ENCODE peak calls at places on chromosomes 5 and 9, in six cellular contexts. U is H9, V is iris pigment epithelial cell, O is SK-N-DZ, P is GM04504, F is left lobe of liver. M is an unnamed sample.
A peak's percentile ranks its signal among the peaks of the same experiment; 100 is the strongest.

GRCh38 chr5:158499680-158499998 is 600.1 kb downstream of the EBF1 start:
- DNase-seq in U (no peak), V (no peak), O (no peak), P (no peak), F (no peak), M (no peak)

GRCh38 chr5:151662805-151663204 is 23.9 kb downstream of the SPARC start:
- DNase-seq in U (no peak), V (no peak), O (no peak), P (no peak), F (no peak), M (no peak)

GRCh38 chr5:39500656-39501295 is 76.0 kb upstream of the DAB2 start:
- DNase-seq in U (no peak), V (no peak), O (no peak), P (no peak), F (no peak), M (no peak)

GRCh38 chr9:129688285-129689043 is 23.0 kb downstream of the PRRX2 start:
- DNase-seq in U (no peak), V (no peak), O (no peak), P (no peak), F (no peak), M (no peak)

GRCh38 chr9:12849486-12850010 is 74.7 kb downstream of the LURAP1L start:
- DNase-seq in U (no peak), V (no peak), O (no peak), P (peak; percentile 36), F (no peak), M (no peak)

GRCh38 chr9:136171009-136171800 is 33.7 kb downstream of the LHX3 start:
- DNase-seq in U (peak; percentile 83), V (peak; percentile 24), O (no peak), P (no peak), F (no peak), M (no peak)

GRCh38 chr5:68239485-68239884 is 23.9 kb downstream of the PIK3R1 start:
- DNase-seq in U (no peak), V (peak; percentile 87), O (peak; percentile 54), P (peak; percentile 58), F (peak; percentile 90), M (no peak)

GRCh38 chr5:55407059-55407684 is 99.4 kb downstream of the MTREX start:
- DNase-seq in U (no peak), V (peak; percentile 65), O (peak; percentile 18), P (peak; percentile 44), F (no peak), M (peak; percentile 60)

GRCh38 chr5:149485655-149486615 is 65.3 kb downstream of the CSNK1A1 start:
- DNase-seq in U (no peak), V (peak; percentile 99), O (no peak), P (peak; percentile 99), F (no peak), M (peak; percentile 91)

GRCh38 chr9:121527371-121527770 is 27.7 kb upstream of the GGTA1 start:
- DNase-seq in U (no peak), V (no peak), O (no peak), P (no peak), F (no peak), M (no peak)

GRCh38 chr9:12133416-12133815 is 559.8 kb upstream of the TYRP1 start:
- DNase-seq in U (no peak), V (peak; percentile 0), O (no peak), P (no peak), F (no peak), M (no peak)

GRCh38 chr9:18489861-18490260 is 15.9 kb downstream of the ADAMTSL1 start:
- DNase-seq in U (no peak), V (peak; percentile 66), O (no peak), P (peak; percentile 58), F (no peak), M (no peak)

GRCh38 chr9:118009585-118009984 is 305.4 kb downstream of the TLR4 start:
- DNase-seq in U (peak; percentile 34), V (no peak), O (no peak), P (no peak), F (no peak), M (no peak)

GRCh38 chr5:175321927-175322532 is 122.0 kb downstream of the DRD1 start:
- DNase-seq in U (peak; percentile 69), V (peak; percentile 3), O (no peak), P (no peak), F (no peak), M (no peak)

GRCh38 chr5:28926422-28926821 is 1888.0 kb upstream of the CDH9 start:
- DNase-seq in U (no peak), V (no peak), O (no peak), P (no peak), F (no peak), M (no peak)

GRCh38 chr5:177310757-177311173 is 933 bp downstream of the MXD3 start:
- DNase-seq in U (peak; percentile 59), V (no peak), O (peak; percentile 34), P (no peak), F (no peak), M (no peak)

GRCh38 chr5:39148983-39149534 is 70.3 kb downstream of the FYB1 start:
- DNase-seq in U (no peak), V (peak; percentile 27), O (no peak), P (no peak), F (no peak), M (no peak)

GRCh38 chr5:172690258-172691075 is 49.4 kb downstream of the NEURL1B start:
- DNase-seq in U (no peak), V (no peak), O (no peak), P (no peak), F (no peak), M (no peak)

GRCh38 chr5:98770158-98770910 is 3.1 kb upstream of the RGMB start:
- DNase-seq in U (no peak), V (peak; percentile 80), O (peak; percentile 93), P (no peak), F (no peak), M (no peak)

GRCh38 chr5:54643679-54644078 is 126.1 kb downstream of the SNX18 start:
- DNase-seq in U (no peak), V (peak; percentile 71), O (no peak), P (peak; percentile 85), F (no peak), M (no peak)

GRCh38 chr5:756865-757345 is 27.6 kb downstream of the ZDHHC11B start:
- DNase-seq in U (no peak), V (no peak), O (no peak), P (no peak), F (no peak), M (no peak)

GRCh38 chr5:7261049-7261448 is 134.9 kb upstream of the ADCY2 start:
- DNase-seq in U (peak; percentile 94), V (peak; percentile 22), O (peak; percentile 27), P (peak; percentile 37), F (no peak), M (peak; percentile 9)

GRCh38 chr5:116442095-116442534 is 132.5 kb downstream of the SEMA6A start:
- DNase-seq in U (peak; percentile 66), V (peak; percentile 34), O (no peak), P (no peak), F (peak; percentile 81), M (peak; percentile 10)

GRCh38 chr5:42005561-42006153 is 80.6 kb downstream of the FBXO4 start:
- DNase-seq in U (no peak), V (peak; percentile 35), O (no peak), P (no peak), F (no peak), M (no peak)

GRCh38 chr9:126698251-126698650 is 84.5 kb downstream of the LMX1B start:
- DNase-seq in U (no peak), V (no peak), O (no peak), P (no peak), F (no peak), M (no peak)

GRCh38 chr5:72246239-72246580 is 73.8 kb downstream of the MRPS27 start:
- DNase-seq in U (no peak), V (peak; percentile 11), O (peak; percentile 70), P (no peak), F (no peak), M (no peak)

GRCh38 chr5:170630226-170630625 is 126.4 kb downstream of the KCNIP1 start:
- DNase-seq in U (no peak), V (no peak), O (no peak), P (no peak), F (no peak), M (no peak)

GRCh38 chr5:37005252-37005651 is 128.7 kb downstream of the NIPBL start:
- DNase-seq in U (no peak), V (peak; percentile 76), O (no peak), P (peak; percentile 20), F (no peak), M (no peak)

M was measured in fibroblast of the conjunctiva.